ENCODE peak calls at places on chromosomes 13 and 19, in eight cellular contexts. One of them, this sample, is unnamed.

GRCh38 chr13:53885997-53886396 is 857.4 kb downstream of the OLFM4 start:
- DNase-seq in CD8-positive, alpha-beta T cell: no peak
- DNase-seq in H9: no peak
- DNase-seq in thoracic aorta: no peak
- DNase-seq in right atrium auricular region: no peak
- DNase-seq in tibial nerve: no peak
- DNase-seq in fibroblast of pulmonary artery: no peak
- DNase-seq in HL-60: no peak
- DNase-seq in this sample: no peak

GRCh38 chr19:51793994-51794393 is 963 bp upstream of the FPR3 start:
- DNase-seq in HL-60: no peak
- DNase-seq in right atrium auricular region: no peak
- DNase-seq in thoracic aorta: no peak
- DNase-seq in CD8-positive, alpha-beta T cell: no peak
- DNase-seq in tibial nerve: no peak
- DNase-seq in fibroblast of pulmonary artery: no peak
- DNase-seq in H9: no peak
- DNase-seq in this sample: no peak

GRCh38 chr19:57803265-57803593 is 11.5 kb downstream of the ZNF552 start:
- DNase-seq in H9: no peak
- DNase-seq in fibroblast of pulmonary artery: no peak
- DNase-seq in right atrium auricular region: no peak
- DNase-seq in HL-60: no peak
- DNase-seq in thoracic aorta: no peak
- DNase-seq in tibial nerve: no peak
- DNase-seq in CD8-positive, alpha-beta T cell: no peak
- DNase-seq in this sample: no peak

GRCh38 chr19:29395712-29396414 is 129.9 kb upstream of the VSTM2B start:
- DNase-seq in thoracic aorta: no peak
- DNase-seq in H9: no peak
- DNase-seq in CD8-positive, alpha-beta T cell: no peak
- DNase-seq in right atrium auricular region: no peak
- DNase-seq in HL-60: no peak
- DNase-seq in fibroblast of pulmonary artery: no peak
- DNase-seq in tibial nerve: no peak
- DNase-seq in this sample: no peak

GRCh38 chr13:72530471-72530870 is 197.0 kb downstream of the MZT1 start:
- DNase-seq in CD8-positive, alpha-beta T cell: no peak
- DNase-seq in thoracic aorta: no peak
- DNase-seq in tibial nerve: no peak
- DNase-seq in right atrium auricular region: no peak
- DNase-seq in HL-60: no peak
- DNase-seq in H9: no peak
- DNase-seq in fibroblast of pulmonary artery: peak; percentile 7
- DNase-seq in this sample: no peak

GRCh38 chr19:35090160-35090794 is 25.3 kb upstream of the FXYD3 start:
- DNase-seq in thoracic aorta: no peak
- DNase-seq in tibial nerve: peak; percentile 33
- DNase-seq in HL-60: no peak
- DNase-seq in fibroblast of pulmonary artery: peak; percentile 66
- DNase-seq in H9: peak; percentile 68
- DNase-seq in right atrium auricular region: no peak
- DNase-seq in CD8-positive, alpha-beta T cell: peak; percentile 58
- DNase-seq in this sample: no peak

GRCh38 chr13:34847751-34848150 is 94.3 kb upstream of the NBEA start:
- DNase-seq in H9: peak; percentile 54
- DNase-seq in right atrium auricular region: no peak
- DNase-seq in CD8-positive, alpha-beta T cell: no peak
- DNase-seq in fibroblast of pulmonary artery: no peak
- DNase-seq in thoracic aorta: no peak
- DNase-seq in tibial nerve: no peak
- DNase-seq in HL-60: no peak
- DNase-seq in this sample: no peak

GRCh38 chr13:26629260-26629659 is 71.8 kb downstream of the WASF3 start:
- DNase-seq in right atrium auricular region: no peak
- DNase-seq in thoracic aorta: no peak
- DNase-seq in CD8-positive, alpha-beta T cell: no peak
- DNase-seq in tibial nerve: no peak
- DNase-seq in H9: no peak
- DNase-seq in HL-60: no peak
- DNase-seq in fibroblast of pulmonary artery: peak; percentile 17
- DNase-seq in this sample: no peak

GRCh38 chr13:98909016-98909415 is 68.8 kb downstream of the DOCK9 start:
- DNase-seq in fibroblast of pulmonary artery: peak; percentile 35
- DNase-seq in H9: no peak
- DNase-seq in right atrium auricular region: no peak
- DNase-seq in tibial nerve: no peak
- DNase-seq in CD8-positive, alpha-beta T cell: no peak
- DNase-seq in thoracic aorta: no peak
- DNase-seq in HL-60: no peak
- DNase-seq in this sample: no peak

GRCh38 chr13:39503048-39503447 is 99.9 kb downstream of the LHFPL6 start:
- DNase-seq in tibial nerve: no peak
- DNase-seq in HL-60: no peak
- DNase-seq in thoracic aorta: no peak
- DNase-seq in right atrium auricular region: no peak
- DNase-seq in fibroblast of pulmonary artery: no peak
- DNase-seq in CD8-positive, alpha-beta T cell: no peak
- DNase-seq in H9: no peak
- DNase-seq in this sample: no peak

GRCh38 chr13:25286308-25286968 is 850 bp downstream of the MTMR6 start:
- DNase-seq in H9: no peak
- DNase-seq in CD8-positive, alpha-beta T cell: peak; percentile 53
- DNase-seq in right atrium auricular region: no peak
- DNase-seq in fibroblast of pulmonary artery: peak; percentile 57
- DNase-seq in thoracic aorta: no peak
- DNase-seq in tibial nerve: no peak
- DNase-seq in HL-60: no peak
- DNase-seq in this sample: peak; percentile 81

GRCh38 chr13:110216006-110216402 is 91.0 kb downstream of the COL4A1 start:
- DNase-seq in right atrium auricular region: no peak
- DNase-seq in tibial nerve: no peak
- DNase-seq in HL-60: no peak
- DNase-seq in fibroblast of pulmonary artery: no peak
- DNase-seq in H9: no peak
- DNase-seq in CD8-positive, alpha-beta T cell: no peak
- DNase-seq in thoracic aorta: no peak
- DNase-seq in this sample: no peak

GRCh38 chr13:24747248-24748151 is 16.5 kb upstream of the RNF17 start:
- DNase-seq in CD8-positive, alpha-beta T cell: no peak
- DNase-seq in HL-60: no peak
- DNase-seq in thoracic aorta: no peak
- DNase-seq in right atrium auricular region: no peak
- DNase-seq in H9: peak; percentile 52
- DNase-seq in fibroblast of pulmonary artery: no peak
- DNase-seq in tibial nerve: no peak
- DNase-seq in this sample: no peak

DNA sequence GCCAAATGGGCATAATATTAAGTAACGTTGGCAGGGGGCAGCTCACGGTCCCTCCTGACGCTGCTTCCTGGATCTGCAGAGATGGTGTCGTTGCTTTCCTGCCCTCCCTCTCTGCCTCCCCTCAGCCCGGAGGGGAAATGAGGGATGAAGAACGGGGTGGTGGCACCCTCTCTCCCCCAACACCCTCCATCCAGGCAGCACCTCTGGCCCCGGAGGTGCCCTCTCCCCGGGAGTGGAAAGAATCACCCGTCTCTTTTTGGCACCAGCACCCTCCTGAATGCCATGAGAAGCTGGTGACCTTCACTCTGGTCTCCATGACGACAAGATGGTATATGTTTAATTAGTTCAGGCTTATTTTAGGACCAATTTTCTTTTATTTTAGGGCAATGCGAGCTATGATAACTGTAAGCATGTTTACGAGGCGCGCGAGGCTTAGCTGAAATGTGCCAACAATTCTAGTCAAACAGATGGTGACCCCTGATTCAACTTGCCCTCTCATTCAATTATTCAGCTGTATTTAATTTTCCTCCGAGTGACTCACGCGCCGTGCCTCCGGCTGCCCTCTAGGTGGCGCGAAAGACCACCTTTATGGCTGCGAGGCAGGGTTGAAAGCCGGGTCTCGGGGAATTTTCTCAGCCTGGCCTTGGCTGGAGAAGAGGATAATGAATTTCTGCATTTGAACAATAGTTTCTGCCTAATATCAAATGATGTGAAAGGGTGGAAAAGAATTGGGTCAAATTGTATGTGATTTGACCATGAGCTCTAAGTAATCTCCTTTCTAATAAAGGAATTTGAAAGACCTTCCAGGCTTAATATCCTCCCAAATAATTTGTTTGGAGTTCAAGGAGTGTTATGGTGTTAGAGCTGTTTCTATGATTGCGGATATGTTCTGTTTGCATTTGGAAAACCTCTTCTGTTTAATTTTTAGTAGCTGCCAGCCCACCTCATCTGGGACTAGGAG is 310.7 kb downstream of the ZNF536 start:
- DNase-seq in H9: peak; percentile 63
- DNase-seq in thoracic aorta: peak; percentile 14
- DNase-seq in HL-60: no peak
- DNase-seq in tibial nerve: peak; percentile 74
- DNase-seq in right atrium auricular region: peak; percentile 75
- DNase-seq in CD8-positive, alpha-beta T cell: peak; percentile 61
- DNase-seq in fibroblast of pulmonary artery: peak; percentile 70
- DNase-seq in this sample: peak; percentile 10
- TF ChIP-seq CTCF in H9: peak; percentile 94
- TF ChIP-seq CTCF in thoracic aorta: peak; percentile 82
- TF ChIP-seq CTCF in HL-60: peak; percentile 54
- TF ChIP-seq CTCF in tibial nerve: peak; percentile 88
- TF ChIP-seq CTCF in right atrium auricular region: peak; percentile 92
- TF ChIP-seq CTCF in CD8-positive, alpha-beta T cell: peak; percentile 68
- TF ChIP-seq CTCF in fibroblast of pulmonary artery: peak; percentile 87
- TF ChIP-seq CTCF in this sample: peak; percentile 75

DNA sequence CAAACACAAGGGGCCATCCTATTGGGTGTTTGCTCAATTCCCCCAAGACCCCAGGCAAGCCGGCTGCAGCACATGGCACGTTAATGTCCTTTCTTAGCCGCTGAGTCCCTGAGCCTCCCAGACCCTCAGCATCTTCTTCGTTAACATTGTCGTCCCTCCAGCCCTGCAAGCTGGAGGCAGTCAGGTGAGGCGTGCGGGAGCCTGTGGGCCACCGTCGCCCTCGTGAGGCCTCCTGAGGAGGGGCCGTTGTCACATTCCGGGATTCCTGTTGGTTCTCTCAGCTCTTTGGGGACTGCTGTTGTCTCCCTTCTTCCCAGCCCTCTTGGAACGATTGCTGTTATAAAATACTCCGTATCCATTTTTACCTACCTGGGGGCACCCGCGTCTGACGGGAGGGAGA is 140.6 kb downstream of the KDM4B start:
- DNase-seq in fibroblast of pulmonary artery: no peak
- DNase-seq in tibial nerve: no peak
- DNase-seq in CD8-positive, alpha-beta T cell: no peak
- DNase-seq in thoracic aorta: no peak
- DNase-seq in right atrium auricular region: no peak
- DNase-seq in HL-60: no peak
- DNase-seq in H9: peak; percentile 69
- DNase-seq in this sample: no peak
- TF ChIP-seq CTCF in fibroblast of pulmonary artery: no peak
- TF ChIP-seq CTCF in tibial nerve: no peak
- TF ChIP-seq CTCF in CD8-positive, alpha-beta T cell: no peak
- TF ChIP-seq CTCF in thoracic aorta: no peak
- TF ChIP-seq CTCF in right atrium auricular region: no peak
- TF ChIP-seq CTCF in HL-60: no peak
- TF ChIP-seq CTCF in H9: peak; percentile 54
- TF ChIP-seq CTCF in this sample: no peak

DNA sequence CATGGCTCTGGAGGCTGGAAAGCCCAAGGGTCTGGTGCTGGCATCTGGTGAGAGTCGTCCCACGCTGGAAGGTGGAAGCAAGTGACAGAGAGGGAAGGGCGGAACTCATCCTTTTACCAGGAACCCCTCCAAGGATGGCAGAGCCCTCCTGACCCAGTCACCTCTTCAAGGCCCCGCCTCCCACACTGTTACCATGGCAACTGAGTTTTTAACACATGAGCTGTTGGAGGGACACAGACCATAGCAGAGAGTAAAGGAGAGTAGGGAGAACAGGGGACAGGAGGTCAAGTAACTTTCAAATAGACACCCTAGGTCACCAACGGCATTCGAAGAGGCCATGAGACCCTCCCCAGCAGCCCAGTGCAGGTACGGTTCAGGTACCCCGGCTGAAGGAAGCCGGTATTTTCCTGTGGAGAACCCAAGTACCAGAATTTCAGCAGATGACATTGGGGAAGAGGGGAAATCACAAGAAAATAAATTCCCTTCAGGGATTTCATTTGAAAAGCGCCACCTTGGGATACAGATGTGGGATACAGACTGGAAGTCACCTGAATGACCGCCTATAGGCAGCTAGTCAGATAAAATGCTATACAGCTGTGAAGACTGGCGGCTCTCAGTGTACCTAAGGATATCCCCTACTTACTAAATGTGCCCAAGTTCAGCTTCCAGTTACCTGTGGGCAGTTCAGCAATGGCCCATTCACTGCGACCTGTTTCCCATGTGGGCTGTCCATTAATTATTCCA is 8.0 kb downstream of the IL17D start:
- DNase-seq in right atrium auricular region: peak; percentile 56
- DNase-seq in HL-60: no peak
- DNase-seq in fibroblast of pulmonary artery: no peak
- DNase-seq in thoracic aorta: no peak
- DNase-seq in tibial nerve: no peak
- DNase-seq in CD8-positive, alpha-beta T cell: no peak
- DNase-seq in H9: peak; percentile 79
- DNase-seq in this sample: no peak
- TF ChIP-seq CTCF in right atrium auricular region: peak; percentile 16
- TF ChIP-seq CTCF in HL-60: no peak
- TF ChIP-seq CTCF in fibroblast of pulmonary artery: peak; percentile 17
- TF ChIP-seq CTCF in thoracic aorta: no peak
- TF ChIP-seq CTCF in tibial nerve: no peak
- TF ChIP-seq CTCF in CD8-positive, alpha-beta T cell: no peak
- TF ChIP-seq CTCF in H9: peak; percentile 42
- TF ChIP-seq CTCF in this sample: no peak

GRCh38 chr19:53882391-53883050 is 524 bp downstream of the PRKCG start:
- DNase-seq in HL-60: no peak
- DNase-seq in fibroblast of pulmonary artery: no peak
- DNase-seq in CD8-positive, alpha-beta T cell: no peak
- DNase-seq in H9: no peak
- DNase-seq in right atrium auricular region: no peak
- DNase-seq in tibial nerve: no peak
- DNase-seq in thoracic aorta: no peak
- DNase-seq in this sample: no peak
- TF ChIP-seq CTCF in HL-60: no peak
- TF ChIP-seq CTCF in fibroblast of pulmonary artery: no peak
- TF ChIP-seq CTCF in CD8-positive, alpha-beta T cell: no peak
- TF ChIP-seq CTCF in H9: no peak
- TF ChIP-seq CTCF in right atrium auricular region: no peak
- TF ChIP-seq CTCF in tibial nerve: no peak
- TF ChIP-seq CTCF in thoracic aorta: no peak
- TF ChIP-seq CTCF in this sample: peak; percentile 52

This sample was measured in CD14-positive monocyte.